ENCODE peak calls at places on chromosomes 4 and X, in ten cellular contexts. K is IMR-90; N is kidney; I is CD8-positive, alpha-beta T cell; L is Peyer's patch; D is uterus; B is HCT116; T is tibial nerve; S is lower lobe of right lung; X is upper lobe of left lung. V is an unnamed sample.

GRCh38 chrX:104172121-104172520 is 5.9 kb downstream of the FAM199X start:
- DNase-seq in N (no peak), B (no peak), X (no peak), S (no peak), T (no peak), D (no peak), L (no peak), I (no peak), K (no peak), V (no peak)

GRCh38 chrX:150680974-150681373 is 12.2 kb upstream of the MTMR1 start:
- DNase-seq in K (peak; percentile 34), I (no peak), X (no peak), N (no peak), D (no peak), B (peak; percentile 8), T (no peak), L (no peak), S (no peak), V (no peak)

GRCh38 chrX:111555559-111555958 is 44.1 kb downstream of the SERTM2 start:
- DNase-seq in T (no peak), N (no peak), L (no peak), K (no peak), D (no peak), B (no peak), X (no peak), I (no peak), S (no peak), V (no peak)

GRCh38 chr4:8155048-8155447 is 3.6 kb downstream of the ABLIM2 start:
- DNase-seq in K (peak; percentile 33), T (no peak), X (no peak), B (no peak), L (no peak), I (no peak), N (no peak), D (no peak), S (no peak), V (no peak)

GRCh38 chrX:16882702-16883486 is 12.7 kb upstream of the RBBP7 start:
- DNase-seq in I (peak; percentile 47), B (peak; percentile 37), D (peak; percentile 69), K (peak; percentile 64), S (peak; percentile 68), T (peak; percentile 50), N (peak; percentile 79), L (peak; percentile 88), X (peak; percentile 37), V (peak; percentile 77)

GRCh38 chr4:160510925-160511324 is 1408.0 kb downstream of the RAPGEF2 start:
- DNase-seq in T (no peak), X (no peak), S (no peak), D (no peak), L (no peak), I (no peak), B (no peak), K (no peak), N (no peak), V (no peak)

GRCh38 chr4:162015090-162015489 is 148.7 kb downstream of the FSTL5 start:
- DNase-seq in X (no peak), B (no peak), N (no peak), T (no peak), K (peak; percentile 24), S (no peak), I (no peak), D (no peak), L (no peak), V (no peak)

GRCh38 chr4:974668-975067 is 1.3 kb upstream of the DGKQ start:
- DNase-seq in D (no peak), B (no peak), K (no peak), T (no peak), S (no peak), N (no peak), X (peak; percentile 46), I (no peak), L (peak; percentile 46), V (no peak)

GRCh38 chrX:149453911-149454820 is 50.9 kb downstream of the IDS start:
- DNase-seq in K (no peak), N (no peak), S (no peak), T (no peak), B (no peak), X (no peak), I (no peak), D (no peak), L (no peak), V (no peak)

GRCh38 chr4:149291463-149291862 is 524.2 kb downstream of the IQCM start:
- DNase-seq in B (no peak), N (no peak), T (no peak), D (no peak), I (no peak), S (no peak), K (peak; percentile 43), L (no peak), X (no peak), V (no peak)

GRCh38 chrX:53280703-53281320 is 572 bp downstream of the IQSEC2 start:
- DNase-seq in N (peak; percentile 80), D (peak; percentile 71), B (no peak), K (peak; percentile 35), L (peak; percentile 54), X (no peak), T (peak; percentile 42), S (no peak), I (no peak), V (no peak)

GRCh38 chr4:159126716-159127115 is 23.8 kb downstream of the RAPGEF2 start:
- DNase-seq in T (no peak), K (no peak), N (no peak), S (no peak), D (no peak), I (no peak), L (no peak), X (no peak), B (no peak), V (no peak)

GRCh38 chr4:105990933-105991332 is 95.7 kb downstream of the NPNT start:
- DNase-seq in D (peak; percentile 47), X (no peak), N (peak; percentile 95), T (no peak), S (peak; percentile 66), B (peak; percentile 54), I (no peak), L (peak; percentile 47), K (peak; percentile 30), V (peak; percentile 72)

GRCh38 chr4:82896755-82897154 is 3.8 kb upstream of the THAP9 start:
- DNase-seq in S (no peak), K (no peak), D (no peak), N (no peak), B (no peak), L (no peak), T (no peak), X (no peak), I (no peak), V (no peak)
- H3K4me3 ChIP-seq in S (no peak overlapping the region), K (no peak overlapping the region), D (no peak overlapping the region), N (no peak overlapping the region), B (no peak overlapping the region), L (no peak overlapping the region), T (no peak overlapping the region), X (no peak overlapping the region), I (no peak overlapping the region), V (no peak overlapping the region)

GRCh38 chr4:2397596-2398379 is 20.7 kb downstream of the ZFYVE28 start:
- DNase-seq in K (no peak), N (no peak), T (no peak), S (no peak), I (no peak), D (no peak), X (no peak), B (no peak), L (no peak), V (no peak)

GRCh38 chr4:2395584-2395983 is 22.9 kb downstream of the ZFYVE28 start:
- DNase-seq in X (no peak), N (no peak), K (no peak), T (no peak), L (no peak), D (no peak), S (no peak), B (no peak), I (no peak), V (no peak)

GRCh38 chr4:2394544-2394943 is 23.9 kb downstream of the ZFYVE28 start:
- DNase-seq in S (no peak), I (no peak), K (no peak), N (no peak), T (no peak), X (no peak), D (no peak), B (no peak), L (no peak), V (no peak)

GRCh38 chr4:2395038-2395437 is 23.4 kb downstream of the ZFYVE28 start:
- DNase-seq in L (no peak), B (no peak), N (no peak), D (no peak), X (no peak), T (no peak), I (no peak), S (no peak), K (peak; percentile 50), V (no peak)

GRCh38 chr4:2396781-2397368 is 21.6 kb downstream of the ZFYVE28 start:
- DNase-seq in N (no peak), I (no peak), B (no peak), L (peak; percentile 64), T (no peak), X (no peak), S (no peak), D (no peak), K (no peak), V (no peak)
- TF ChIP-seq CTCF in N (no peak), I (no peak), B (no peak), L (peak; percentile 43), T (no peak), X (no peak), S (no peak), D (no peak), K (no peak), V (no peak)

DNA sequence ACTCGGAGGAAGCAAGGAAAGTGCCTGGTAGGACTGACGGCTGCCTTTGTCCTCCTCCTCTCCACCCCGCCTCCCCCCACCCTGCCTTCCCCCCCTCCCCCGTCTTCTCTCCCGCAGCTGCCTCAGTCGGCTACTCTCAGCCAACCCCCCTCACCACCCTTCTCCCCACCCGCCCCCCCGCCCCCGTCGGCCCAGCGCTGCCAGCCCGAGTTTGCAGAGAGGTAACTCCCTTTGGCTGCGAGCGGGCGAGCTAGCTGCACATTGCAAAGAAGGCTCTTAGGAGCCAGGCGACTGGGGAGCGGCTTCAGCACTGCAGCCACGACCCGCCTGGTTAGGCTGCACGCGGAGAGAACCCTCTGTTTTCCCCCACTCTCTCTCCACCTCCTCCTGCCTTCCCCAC is 460 bp downstream of the AR start:
- DNase-seq in L (no peak), I (no peak), N (peak; percentile 53), T (no peak), D (peak; percentile 21), S (peak; percentile 34), K (no peak), X (no peak), B (no peak), V (no peak)
- H3K4me3 ChIP-seq in L (peak overlapping the region; percentile 17), I (no peak overlapping the region), N (peak overlapping the region; percentile 61), T (peak overlapping the region; percentile 38), D (peak overlapping the region; percentile 45), S (peak overlapping the region; percentile 50), K (peak overlapping the region; percentile 50), X (peak overlapping the region; percentile 55), B (no peak overlapping the region), V (peak overlapping the region; percentile 57)

DNA sequence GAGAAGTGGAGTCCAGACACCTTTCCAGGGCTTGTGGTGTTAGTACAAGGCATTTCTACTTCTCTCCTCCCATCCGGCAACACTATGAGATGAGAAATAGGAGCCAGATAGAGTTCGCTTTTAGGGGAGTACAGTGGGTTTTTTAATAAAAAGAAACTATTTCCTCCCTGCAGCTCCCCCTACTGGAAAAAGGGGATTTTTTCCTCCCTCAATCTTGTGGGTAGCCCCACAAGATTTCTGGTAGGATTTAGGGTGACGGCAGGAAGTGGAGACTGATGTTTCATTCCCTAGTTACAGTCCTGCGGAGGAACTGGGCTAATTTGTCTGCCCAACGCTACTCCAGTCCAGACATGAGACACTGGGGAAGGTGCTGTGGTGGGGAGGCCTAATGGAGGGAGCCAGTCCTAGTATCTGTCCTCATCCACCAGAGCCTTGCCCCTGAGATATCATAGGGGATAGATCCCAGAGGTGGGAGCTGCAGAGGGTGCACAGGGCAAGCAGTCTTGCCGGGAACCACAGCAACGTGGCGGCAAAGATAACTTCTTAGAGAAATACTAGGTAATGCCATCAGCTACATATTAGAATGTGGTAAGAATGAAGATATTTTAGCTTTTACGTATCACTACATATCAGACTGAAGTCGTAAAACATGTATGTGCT is 45.6 kb upstream of the PRKG2 start:
- DNase-seq in B (no peak), L (no peak), T (no peak), I (no peak), S (no peak), D (no peak), K (no peak), X (no peak), N (no peak), V (no peak)
- TF ChIP-seq CTCF in B (peak; percentile 17), L (peak; percentile 12), T (no peak), I (no peak), S (peak; percentile 22), D (no peak), K (peak; percentile 33), X (peak; percentile 20), N (peak; percentile 10), V (no peak)